ENCODE peak calls at places on chromosomes 4 and X, in ten cellular contexts. A, Z, G, L, R, H, E, U, I and B are unnamed samples. For H3K4me1 and H3K27me3, the result is how much of the 10 kb centered on the place peaks cover.

GRCh38 chr4:81818385-81818784 is 346.7 kb upstream of the RASGEF1B start:
- DNase-seq in A (no peak), L (no peak), U (no peak), Z (no peak), H (peak), I (no peak), R (no peak), E (no peak), G (no peak), B (no peak)

GRCh38 chr4:46258436-46258835 is 131.5 kb downstream of the GABRA2 start:
- DNase-seq in I (no peak), E (no peak), R (no peak), L (no peak), Z (no peak), U (no peak), H (no peak), G (no peak), A (no peak), B (no peak)

GRCh38 chr4:114597410-114598115 is 1.0 kb upstream of the UGT8 start:
- DNase-seq in U (peak), G (no peak), L (peak), I (no peak), R (no peak), A (peak), E (no peak), H (no peak), Z (no peak), B (no peak)

GRCh38 chrX:12115377-12115776 is 22.9 kb upstream of the FRMPD4 start:
- DNase-seq in I (no peak), E (no peak), G (no peak), A (peak), H (no peak), L (no peak), R (peak), U (no peak), Z (no peak), B (peak)

GRCh38 chrX:13029831-13030771 is 14.3 kb downstream of the FAM9C start:
- DNase-seq in G (no peak), E (no peak), L (no peak), R (peak), I (peak), A (peak), H (peak), U (no peak), Z (no peak), B (peak)

GRCh38 chrX:151692825-151693224 is 2.4 kb upstream of the PRRG3 start:
- DNase-seq in L (no peak), I (no peak), Z (no peak), A (no peak), E (no peak), G (no peak), U (no peak), R (no peak), H (no peak), B (no peak)

GRCh38 chr4:102438873-102439614 is 62.1 kb upstream of the NFKB1 start:
- DNase-seq in A (peak), H (peak), G (no peak), U (no peak), E (peak), L (no peak), Z (no peak), I (no peak), R (peak), B (peak)

GRCh38 chrX:47579537-47579936 is 2.7 kb upstream of the TIMP1 start:
- DNase-seq in A (peak), L (no peak), R (no peak), E (peak), G (no peak), I (no peak), U (no peak), H (peak), Z (no peak), B (no peak)

GRCh38 chr4:19999775-20000414 is 251.8 kb upstream of the SLIT2 start:
- DNase-seq in A (no peak), L (no peak), G (no peak), Z (no peak), H (no peak), U (no peak), R (no peak), E (no peak), I (no peak), B (no peak)

GRCh38 chrX:134115270-134115669 is 121.7 kb upstream of the CCDC160 start:
- DNase-seq in A (no peak), R (no peak), H (no peak), I (no peak), E (no peak), U (no peak), Z (no peak), G (no peak), L (no peak), B (no peak)

GRCh38 chr4:82201805-82202636 is 171.8 kb downstream of the HNRNPD start:
- DNase-seq in E (peak), A (peak), U (no peak), Z (no peak), I (peak), H (peak), L (peak), G (peak), R (peak), B (peak)

GRCh38 chr4:39514888-39515401 is 12.3 kb downstream of the UGDH start:
- DNase-seq in I (no peak), E (no peak), A (peak), R (no peak), Z (no peak), L (peak), G (no peak), U (no peak), H (peak), B (peak)

GRCh38 chr4:144709159-144709558 is 63.2 kb downstream of the HHIP start:
- DNase-seq in I (no peak), A (peak), L (no peak), E (peak), G (no peak), H (no peak), Z (no peak), R (peak), U (no peak), B (no peak)

GRCh38 chr4:99087887-99088484 is 602 bp downstream of the ADH5 start:
- DNase-seq in Z (no peak), G (no peak), H (peak), U (peak), I (peak), R (peak), L (peak), A (peak), E (peak), B (peak)

GRCh38 chr4:39383690-39384089 is 17.5 kb upstream of the RFC1 start:
- DNase-seq in I (no peak), G (no peak), L (no peak), Z (no peak), U (no peak), R (no peak), A (no peak), H (no peak), E (no peak), B (no peak)

DNA sequence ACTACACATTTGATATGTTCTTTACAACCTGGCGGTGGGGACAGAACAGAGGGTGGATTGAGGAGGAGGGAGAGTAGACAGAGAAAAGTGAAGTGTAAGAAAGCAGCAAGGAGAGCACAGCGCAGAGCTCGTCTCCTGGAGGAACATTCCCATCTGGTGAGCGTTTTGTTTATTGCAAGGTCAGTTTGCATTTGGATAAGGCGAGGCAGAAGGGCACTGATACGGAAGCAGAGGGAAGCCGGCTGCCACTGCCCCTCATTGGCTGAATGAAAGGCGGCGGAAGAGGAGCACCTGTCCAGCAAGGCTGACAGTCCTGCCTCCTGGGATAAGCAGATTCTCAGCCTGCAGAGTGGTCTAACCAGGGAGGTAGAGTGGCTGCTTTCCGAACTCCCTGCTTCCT is 83.2 kb downstream of the GPR143 start:
- DNase-seq in R (peak), U (no peak), E (peak), I (no peak), G (no peak), Z (no peak), L (no peak), A (peak), H (peak), B (no peak)
- H3K4me1 ChIP-seq in R (under half), U (under half), E (under half), I (under half), G (under half), Z (under half), L (under half), A (under half), H (under half), B (under half)

GRCh38 chr4:121769341-121769740 is 4.4 kb upstream of the SMIM43 start:
- DNase-seq in G (no peak), R (no peak), I (no peak), U (no peak), A (no peak), E (no peak), H (no peak), Z (no peak), L (no peak), B (no peak)

GRCh38 chr4:121764303-121764701 is 662 bp downstream of the SMIM43 start:
- DNase-seq in U (no peak), R (peak), H (no peak), I (no peak), E (no peak), G (no peak), Z (no peak), L (no peak), A (no peak), B (no peak)

GRCh38 chr4:121765941-121766538 is 1.1 kb upstream of the SMIM43 start:
- DNase-seq in L (no peak), I (no peak), A (no peak), R (peak), U (no peak), G (no peak), H (no peak), E (no peak), Z (no peak), B (no peak)

GRCh38 chr4:121765368-121765705 is 373 bp upstream of the SMIM43 start:
- DNase-seq in Z (no peak), A (no peak), H (no peak), L (no peak), I (no peak), U (no peak), G (no peak), E (no peak), R (no peak), B (no peak)

GRCh38 chr4:121764702-121765367 is at the start of gene SMIM43:
- DNase-seq in G (no peak), U (no peak), H (peak), R (peak), E (peak), L (no peak), I (no peak), A (no peak), Z (peak), B (no peak)
- H3K27me3 ChIP-seq in G (under half), U (under half), H (half or more), R (under half), E (half or more), L (under half), I (under half), A (under half), Z (under half), B (under half)

DNA sequence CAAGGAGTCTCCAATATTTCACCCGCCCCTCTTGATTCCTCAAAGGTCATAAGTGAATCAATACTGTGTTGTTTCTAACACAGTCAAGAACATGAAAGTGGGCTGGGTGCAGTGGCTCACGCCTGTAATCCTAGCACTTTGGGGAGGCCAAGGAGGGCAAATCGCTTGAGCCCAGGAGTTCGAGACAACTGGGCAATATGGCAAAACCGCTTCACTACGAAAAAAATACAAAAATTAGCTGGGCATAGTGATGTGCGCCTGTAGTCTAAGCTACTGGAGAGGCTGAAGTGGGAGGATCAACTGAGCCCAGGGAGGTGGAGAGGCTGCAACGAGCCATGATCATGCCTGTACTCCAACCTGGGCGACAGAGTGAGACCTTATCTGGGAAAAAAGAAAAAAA is 3.4 kb downstream of the ACSL1 start:
- DNase-seq in E (no peak), I (no peak), R (no peak), H (no peak), A (no peak), G (no peak), U (no peak), Z (no peak), L (no peak), B (no peak)
- H3K4me1 ChIP-seq in E (under half), I (under half), R (under half), H (under half), A (under half), G (under half), U (under half), Z (under half), L (under half), B (under half)

DNA sequence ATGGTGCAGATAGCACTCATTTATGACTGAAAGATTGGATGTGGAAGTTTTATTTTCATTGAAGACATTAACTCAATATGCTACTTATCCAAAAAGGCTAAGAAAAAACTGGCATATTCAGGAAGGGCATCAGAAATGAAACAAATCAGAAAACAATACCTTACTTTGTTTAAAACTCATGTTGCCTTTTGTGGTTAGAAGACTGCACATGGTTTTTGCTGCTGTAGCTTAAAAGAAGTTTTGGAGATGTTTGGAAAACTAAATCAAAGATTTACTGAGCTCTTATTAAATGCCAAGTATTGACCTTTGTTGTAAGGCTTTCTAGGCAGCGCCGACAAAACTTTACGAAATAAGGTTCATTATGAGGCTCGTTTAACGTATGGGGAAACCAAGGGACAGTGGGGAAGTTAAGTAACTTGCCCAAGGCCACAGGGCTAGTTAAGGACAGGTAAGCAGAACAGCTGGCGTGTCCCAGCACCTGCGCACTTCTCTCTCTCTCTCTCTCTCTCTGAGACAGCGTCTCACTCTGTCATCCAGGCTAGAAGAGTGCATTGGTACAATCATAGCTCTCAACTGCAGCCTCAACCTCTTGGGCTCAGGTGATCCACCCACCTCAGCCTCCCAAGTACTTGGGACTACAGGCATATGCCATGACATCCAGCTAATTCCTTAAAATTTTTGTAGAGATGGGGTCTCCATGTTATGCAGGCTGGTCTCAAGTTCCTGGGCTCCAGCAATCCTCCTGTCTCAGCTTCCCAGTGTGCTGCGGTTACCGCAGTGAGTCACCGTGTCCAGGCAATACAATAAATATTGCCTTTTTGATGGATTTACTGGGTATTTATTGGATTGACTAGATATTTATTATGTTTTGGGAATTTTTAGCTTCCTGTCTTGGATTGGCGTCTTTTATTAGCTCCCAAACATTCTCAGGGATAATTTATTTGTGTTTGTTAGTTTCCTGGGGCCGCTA is 16.1 kb downstream of the LRP2BP start:
- DNase-seq in L (peak), E (no peak), I (no peak), Z (peak), U (peak), H (no peak), G (no peak), R (no peak), A (no peak), B (no peak)
- H3K27me3 ChIP-seq in L (under half), E (under half), I (under half), Z (under half), U (under half), H (under half), G (under half), R (under half), A (under half), B (under half)

DNA sequence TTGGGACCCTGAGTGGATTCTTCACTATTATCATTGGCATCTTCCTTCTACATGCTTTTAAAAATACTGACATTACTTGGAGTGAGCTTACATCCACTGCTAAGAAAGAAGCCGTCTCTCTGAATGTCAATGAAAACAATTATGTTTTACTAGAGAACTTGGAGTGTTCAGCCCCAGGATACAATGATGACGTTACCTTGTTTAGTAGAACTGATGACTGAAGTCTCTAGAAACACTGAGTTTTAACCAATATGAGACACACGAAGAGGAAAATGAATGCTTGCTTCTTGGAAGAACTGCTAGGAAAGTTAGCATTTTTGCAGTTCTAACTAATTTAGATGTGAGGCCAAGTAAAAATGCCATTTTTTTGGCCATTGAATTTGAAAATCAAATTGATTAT is 19.4 kb downstream of the NIPAL1 start:
- DNase-seq in E (no peak), L (no peak), Z (no peak), H (no peak), U (no peak), R (no peak), I (no peak), A (no peak), G (no peak), B (no peak)
- H3K4me1 ChIP-seq in E (under half), L (under half), Z (under half), H (under half), U (under half), R (under half), I (under half), A (under half), G (under half), B (under half)

GRCh38 chrX:31199770-31200114 is 127.9 kb upstream of the FTHL17 start:
- DNase-seq in R (no peak), E (no peak), H (peak), L (peak), U (no peak), I (no peak), A (no peak), G (no peak), Z (no peak), B (no peak)
- H3K27me3 ChIP-seq in R (under half), E (under half), H (under half), L (under half), U (under half), I (under half), A (under half), G (under half), Z (under half), B (under half)

GRCh38 chr4:8227201-8227770 is 28.2 kb downstream of the SH3TC1 start:
- DNase-seq in Z (peak), I (no peak), E (no peak), A (no peak), H (no peak), G (no peak), L (no peak), U (no peak), R (no peak), B (no peak)

GRCh38 chr4:8225290-8225625 is 26.2 kb downstream of the SH3TC1 start:
- DNase-seq in E (no peak), U (no peak), G (no peak), I (no peak), Z (no peak), H (no peak), R (no peak), L (no peak), A (no peak), B (no peak)

GRCh38 chr4:8227771-8228318 is 28.8 kb downstream of the SH3TC1 start:
- DNase-seq in U (no peak), E (no peak), G (no peak), H (no peak), L (no peak), A (no peak), I (no peak), Z (peak), R (no peak), B (no peak)

GRCh38 chr4:8224596-8225289 is 25.7 kb downstream of the SH3TC1 start:
- DNase-seq in E (no peak), U (no peak), L (no peak), Z (peak), H (no peak), G (no peak), I (no peak), A (no peak), R (no peak), B (no peak)

GRCh38 chr4:8225704-8226443 is 26.8 kb downstream of the SH3TC1 start:
- DNase-seq in R (peak), U (no peak), L (peak), G (no peak), H (no peak), Z (peak), A (no peak), I (no peak), E (no peak), B (no peak)
- H3K4me1 ChIP-seq in R (under half), U (under half), L (under half), G (half or more), H (under half), Z (under half), A (under half), I (under half), E (under half), B (under half)